ENCODE peak calls at places on chromosomes 6 and 20, in six cellular contexts. Y, I, G, V, C and W are unnamed samples.

GRCh38 chr6:149499066-149499465 is 14.3 kb upstream of the ZC3H12D start:
- DNase-seq in Y (peak), I (no peak), G (no peak), V (no peak), C (no peak), W (no peak)

GRCh38 chr20:44701116-44701865 is 13.9 kb upstream of the CCN5 start:
- DNase-seq in Y (no peak), I (no peak), G (no peak), V (no peak), C (peak), W (no peak)

GRCh38 chr6:11810039-11810541 is 31.5 kb upstream of the ADTRP start:
- DNase-seq in Y (peak), I (no peak), G (no peak), V (no peak), C (no peak), W (no peak)

GRCh38 chr6:130675072-130675471 is 152.1 kb upstream of the SMLR1 start:
- DNase-seq in Y (no peak), I (no peak), G (no peak), V (no peak), C (no peak), W (no peak)

GRCh38 chr6:101597711-101598110 is 204.2 kb downstream of the GRIK2 start:
- DNase-seq in Y (no peak), I (no peak), G (peak), V (no peak), C (peak), W (no peak)

GRCh38 chr6:36066817-36067216 is 39.2 kb downstream of the MAPK14 start:
- DNase-seq in Y (no peak), I (no peak), G (no peak), V (no peak), C (no peak), W (no peak)

GRCh38 chr20:52971498-52972189 is 514 bp upstream of the TSHZ2 start:
- DNase-seq in Y (no peak), I (no peak), G (no peak), V (no peak), C (peak), W (no peak)

GRCh38 chr6:14464049-14464448 is 346.5 kb downstream of the CD83 start:
- DNase-seq in Y (no peak), I (no peak), G (no peak), V (no peak), C (peak), W (no peak)

GRCh38 chr6:126188271-126188909 is 151.5 kb upstream of the CENPW start:
- DNase-seq in Y (no peak), I (no peak), G (no peak), V (no peak), C (no peak), W (no peak)

GRCh38 chr6:41675992-41676391 is 37.7 kb downstream of the MDFI start:
- DNase-seq in Y (no peak), I (no peak), G (no peak), V (no peak), C (no peak), W (no peak)

GRCh38 chr6:36598326-36598725 is 4.2 kb downstream of the SRSF3 start:
- DNase-seq in Y (no peak), I (no peak), G (no peak), V (no peak), C (no peak), W (no peak)

GRCh38 chr6:61809004-61809595 is 476.9 kb downstream of the KHDRBS2 start:
- DNase-seq in Y (peak), I (peak), G (no peak), V (peak), C (peak), W (peak)

GRCh38 chr6:15429146-15430110 is 183.6 kb downstream of the JARID2 start:
- DNase-seq in Y (no peak), I (no peak), G (no peak), V (no peak), C (no peak), W (no peak)

GRCh38 chr6:43636312-43636667 is 650 bp downstream of the MAD2L1BP start:
- DNase-seq in Y (peak), I (no peak), G (no peak), V (no peak), C (peak), W (peak)

GRCh38 chr6:41280658-41281057 is 5.8 kb downstream of the TREM1 start:
- DNase-seq in Y (no peak), I (no peak), G (no peak), V (no peak), C (no peak), W (no peak)

DNA sequence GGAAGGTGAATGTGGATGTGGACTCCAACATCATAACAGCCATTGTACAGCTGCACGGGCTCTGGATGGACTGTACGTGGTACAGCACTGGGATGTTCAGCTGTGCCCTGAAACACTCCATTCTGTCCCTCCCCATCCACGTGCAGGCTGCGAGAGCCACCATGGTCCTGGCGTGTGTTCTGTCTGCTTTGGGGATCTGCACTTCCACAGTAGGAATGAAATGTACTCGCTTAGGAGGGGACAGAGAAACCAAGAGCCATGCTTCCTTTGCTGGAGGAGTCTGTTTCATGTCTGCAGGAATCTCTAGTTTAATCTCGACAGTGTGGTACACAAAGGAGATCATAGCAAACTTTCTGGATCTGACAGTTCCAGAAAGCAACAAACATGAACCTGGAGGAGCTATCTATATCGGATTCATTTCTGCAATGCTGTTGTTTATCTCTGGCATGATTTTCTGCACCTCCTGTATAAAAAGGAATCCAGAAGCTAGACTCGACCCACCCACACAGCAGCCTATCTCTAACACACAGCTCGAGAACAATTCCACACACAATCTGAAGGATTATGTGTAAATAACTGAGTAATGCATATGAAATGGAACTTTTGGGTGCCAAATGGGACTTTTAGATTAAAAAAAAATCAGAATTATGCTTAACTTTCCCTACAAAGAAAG is 12.1 kb downstream of the CLDN20 start:
- DNase-seq in Y (no peak), I (no peak), G (no peak), V (peak), C (no peak), W (no peak)
- H3K4me2 ChIP-seq in Y (peak), I (no peak), G (no peak), V (peak), C (no peak), W (no peak)

GRCh38 chr20:49682798-49683197 is 30.9 kb downstream of the B4GALT5 start:
- DNase-seq in Y (no peak), I (no peak), G (no peak), V (no peak), C (no peak), W (no peak)
- H3K27ac ChIP-seq in Y (no peak), I (no peak), G (no peak), V (no peak), C (no peak), W (no peak)

GRCh38 chr6:9398794-9399373 is 963.5 kb upstream of the SLC35B3 start:
- DNase-seq in Y (peak), I (no peak), G (no peak), V (peak), C (peak), W (no peak)
- TF ChIP-seq EZH2phosphoT487 in Y (no peak), I (no peak), G (no peak), V (no peak), C (no peak), W (no peak)

GRCh38 chr6:73649783-73650182 is 4.0 kb downstream of the SLC17A5 start:
- DNase-seq in Y (no peak), I (no peak), G (no peak), V (no peak), C (no peak), W (no peak)
- H3K4me2 ChIP-seq in Y (no peak), I (no peak), G (peak), V (no peak), C (no peak), W (no peak)